ENCODE peak calls at places on chromosomes 5 and 9, in four cellular contexts. A is AG10803, V is H9, U is T-helper 17 cell. O is an unnamed sample.
A peak's percentile ranks its signal among the peaks of the same experiment; 100 is the strongest.

GRCh38 chr5:66906021-66906420 is 290.6 kb downstream of the CD180 start:
- DNase-seq in A (no peak), V (no peak), U (no peak), O (peak; percentile 61)

GRCh38 chr5:139658928-139659667 is 10.9 kb downstream of the CXXC5 start:
- DNase-seq in A (peak; percentile 77), V (no peak), U (no peak), O (peak; percentile 91)

GRCh38 chr9:26012797-26013594 is 334.8 kb upstream of the TUSC1 start:
- DNase-seq in A (peak; percentile 12), V (no peak), U (no peak), O (peak; percentile 19)

GRCh38 chr9:129435996-129436676 is 184.8 kb downstream of the C9orf50 start:
- DNase-seq in A (no peak), V (no peak), U (no peak), O (no peak)

GRCh38 chr5:111143910-111144309 is 51.8 kb downstream of the WDR36 start:
- DNase-seq in A (peak; percentile 92), V (no peak), U (no peak), O (peak; percentile 38)

GRCh38 chr5:78003914-78004313 is 227.8 kb upstream of the TBCA start:
- DNase-seq in A (peak; percentile 4), V (no peak), U (no peak), O (no peak)

GRCh38 chr9:121464968-121465367 is 34.7 kb downstream of the GGTA1 start:
- DNase-seq in A (no peak), V (no peak), U (no peak), O (no peak)

GRCh38 chr5:84113246-84114118 is 271.2 kb downstream of the EDIL3 start:
- DNase-seq in A (no peak), V (peak; percentile 55), U (no peak), O (peak; percentile 78)

GRCh38 chr9:35882265-35882848 is 12.2 kb upstream of the OR13J1 start:
- DNase-seq in A (peak; percentile 74), V (peak; percentile 80), U (peak; percentile 78), O (peak; percentile 77)

GRCh38 chr9:76223749-76224340 is 170.4 kb downstream of the RFK start:
- DNase-seq in A (peak; percentile 21), V (no peak), U (no peak), O (no peak)

GRCh38 chr5:139845846-139846681 is 50.5 kb downstream of the PSD2 start:
- DNase-seq in A (no peak), V (no peak), U (no peak), O (no peak)

GRCh38 chr9:35604578-35605335 is at the start of gene TESK1:
- DNase-seq in A (peak; percentile 47), V (peak; percentile 90), U (peak; percentile 74), O (peak; percentile 88)

GRCh38 chr9:98231770-98232478 is 23.5 kb downstream of the TBC1D2 start:
- DNase-seq in A (peak; percentile 82), V (no peak), U (no peak), O (no peak)

GRCh38 chr5:180852510-180852909 is 8.6 kb downstream of the ZFP62 start:
- DNase-seq in A (no peak), V (no peak), U (no peak), O (no peak)

GRCh38 chr5:53334431-53334941 is 145.9 kb upstream of the FST start:
- DNase-seq in A (peak; percentile 85), V (no peak), U (no peak), O (no peak)

GRCh38 chr5:128498844-128499455 is 39.1 kb downstream of the FBN2 start:
- DNase-seq in A (peak; percentile 60), V (no peak), U (no peak), O (peak; percentile 31)

GRCh38 chr5:91307023-91307422 is 76.1 kb downstream of the ARRDC3 start:
- DNase-seq in A (peak; percentile 100), V (no peak), U (no peak), O (no peak)

GRCh38 chr5:34914671-34915138 is 599 bp downstream of the RAD1 start:
- DNase-seq in A (peak; percentile 52), V (peak; percentile 42), U (no peak), O (no peak)

GRCh38 chr5:115494570-115495289 is 49.8 kb downstream of the FEM1C start:
- DNase-seq in A (peak; percentile 27), V (no peak), U (no peak), O (no peak)

GRCh38 chr5:43017438-43017820 is 22.7 kb downstream of the ANXA2R start:
- DNase-seq in A (no peak), V (peak; percentile 55), U (peak; percentile 23), O (peak; percentile 67)

GRCh38 chr5:145681686-145682085 is 153.5 kb downstream of the PRELID2 start:
- DNase-seq in A (peak; percentile 70), V (peak; percentile 46), U (no peak), O (peak; percentile 70)

GRCh38 chr5:102818345-102818744 is 63.2 kb downstream of the PAM start:
- DNase-seq in A (no peak), V (no peak), U (no peak), O (no peak)

GRCh38 chr9:36151306-36152210 is 15.0 kb downstream of the GLIPR2 start:
- DNase-seq in A (peak; percentile 75), V (no peak), U (peak; percentile 79), O (peak; percentile 57)

GRCh38 chr9:70675868-70676370 is 261.5 kb upstream of the KLF9 start:
- DNase-seq in A (no peak), V (no peak), U (no peak), O (no peak)

GRCh38 chr5:114185274-114185673 is 176.6 kb upstream of the KCNN2 start:
- DNase-seq in A (peak; percentile 38), V (peak; percentile 61), U (no peak), O (peak; percentile 81)

GRCh38 chr5:157745041-157745456 is 1.5 kb downstream of the LSM11 start:
- DNase-seq in A (no peak), V (no peak), U (no peak), O (no peak)

GRCh38 chr9:96279927-96280326 is 22.0 kb downstream of the HSD17B3 start:
- DNase-seq in A (no peak), V (no peak), U (no peak), O (peak; percentile 87)